ENCODE peak calls at places on chromosome 21, in six cellular contexts. I, D, Z, P, M and H are unnamed samples.

GRCh38 chr21:33707846-33708245 is 65.5 kb downstream of the ITSN1 start:
- DNase-seq in I (no peak), D (no peak), Z (no peak), P (no peak), M (no peak), H (no peak)

GRCh38 chr21:19640964-19641363 is 1237.4 kb upstream of the TMPRSS15 start:
- DNase-seq in I (no peak), D (no peak), Z (no peak), P (no peak), M (no peak), H (no peak)

GRCh38 chr21:21612446-21612845 is 614.2 kb downstream of the NCAM2 start:
- DNase-seq in I (peak), D (no peak), Z (no peak), P (peak), M (no peak), H (no peak)

GRCh38 chr21:34888569-34889286 is 160.4 kb downstream of the RUNX1 start:
- DNase-seq in I (peak), D (peak), Z (peak), P (peak), M (peak), H (peak)

GRCh38 chr21:26469789-26470188 is 103.3 kb downstream of the CYYR1 start:
- DNase-seq in I (peak), D (no peak), Z (no peak), P (no peak), M (no peak), H (peak)

GRCh38 chr21:34890724-34891609 is 158.1 kb downstream of the RUNX1 start:
- DNase-seq in I (peak), D (no peak), Z (peak), P (no peak), M (no peak), H (no peak)

GRCh38 chr21:27813750-27814149 is 846.9 kb upstream of the ADAMTS5 start:
- DNase-seq in I (no peak), D (no peak), Z (no peak), P (no peak), M (peak), H (peak)

GRCh38 chr21:33325222-33326067 is 675 bp downstream of the IFNAR1 start:
- DNase-seq in I (peak), D (peak), Z (peak), P (peak), M (peak), H (peak)

GRCh38 chr21:33418686-33419085 is 15.5 kb downstream of the IFNGR2 start:
- DNase-seq in I (peak), D (no peak), Z (no peak), P (no peak), M (peak), H (no peak)

GRCh38 chr21:23534833-23535232 is 2072.4 kb downstream of the MRPL39 start:
- DNase-seq in I (no peak), D (no peak), Z (no peak), P (no peak), M (no peak), H (no peak)

GRCh38 chr21:33289199-33289819 is 23.1 kb downstream of the IL10RB start:
- DNase-seq in I (no peak), D (no peak), Z (no peak), P (no peak), M (no peak), H (no peak)

GRCh38 chr21:29231781-29232548 is 66.8 kb upstream of the BACH1 start:
- DNase-seq in I (no peak), D (no peak), Z (no peak), P (no peak), M (no peak), H (no peak)

GRCh38 chr21:15203740-15204139 is 138.9 kb upstream of the NRIP1 start:
- DNase-seq in I (no peak), D (no peak), Z (no peak), P (no peak), M (no peak), H (no peak)

GRCh38 chr21:14120091-14120734 is 90.5 kb downstream of the LIPI start:
- DNase-seq in I (no peak), D (no peak), Z (peak), P (no peak), M (no peak), H (no peak)

GRCh38 chr21:22941779-22942178 is 1943.6 kb downstream of the NCAM2 start:
- DNase-seq in I (no peak), D (no peak), Z (no peak), P (no peak), M (no peak), H (no peak)

GRCh38 chr21:35427320-35428040 is 378.4 kb upstream of the RUNX1 start:
- DNase-seq in I (no peak), D (no peak), Z (no peak), P (no peak), M (peak), H (no peak)

GRCh38 chr21:41662161-41662560 is 104.7 kb downstream of the RIPK4 start:
- DNase-seq in I (no peak), D (no peak), Z (no peak), P (no peak), M (no peak), H (no peak)

GRCh38 chr21:28447453-28447852 is 545.2 kb downstream of the LTN1 start:
- DNase-seq in I (no peak), D (no peak), Z (no peak), P (no peak), M (no peak), H (no peak)

DNA sequence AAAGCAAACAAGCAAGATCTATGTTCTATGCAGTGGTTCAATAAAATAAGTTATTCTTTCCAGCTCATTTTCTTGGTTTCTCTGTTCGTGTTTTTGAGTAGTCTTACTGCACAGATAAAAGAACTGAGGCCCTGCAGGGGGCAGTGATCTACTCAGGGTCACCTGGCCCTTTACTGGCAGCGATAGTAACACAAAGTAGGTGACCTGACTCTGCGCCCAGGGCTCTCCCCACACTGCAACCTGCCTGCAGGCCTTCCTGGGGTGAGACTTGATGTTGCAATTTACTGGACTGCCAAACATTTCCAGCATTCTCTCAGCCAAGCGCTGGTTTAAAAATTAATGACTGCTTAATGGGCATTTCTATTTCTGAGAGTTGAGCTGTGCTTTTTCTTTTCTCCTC is 110.3 kb downstream of the HUNK start:
- DNase-seq in I (no peak), D (no peak), Z (no peak), P (no peak), M (no peak), H (no peak)
- H3K27ac ChIP-seq in I (no peak), D (no peak), Z (peak), P (no peak), M (no peak), H (no peak)

DNA sequence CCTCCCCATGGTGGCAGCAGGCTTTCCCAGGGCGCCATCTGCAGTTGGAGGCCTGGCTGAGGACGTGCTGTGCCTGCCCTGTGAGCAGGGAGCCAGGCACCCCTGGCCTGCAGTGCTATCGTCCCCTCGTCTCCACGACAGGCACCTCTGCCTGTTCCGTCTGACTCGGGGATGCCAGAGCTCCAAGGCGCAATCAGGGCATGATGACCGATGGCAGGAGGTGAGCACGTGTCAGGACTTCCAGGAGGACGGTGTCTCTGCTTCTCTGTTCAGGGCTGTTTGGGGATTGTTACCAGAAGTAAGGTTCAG is 125.2 kb downstream of the PCBP3 start:
- DNase-seq in I (no peak), D (no peak), Z (peak), P (no peak), M (no peak), H (no peak)
- TF ChIP-seq CTCF in I (no peak), D (no peak), Z (no peak), P (no peak), M (peak), H (no peak)

DNA sequence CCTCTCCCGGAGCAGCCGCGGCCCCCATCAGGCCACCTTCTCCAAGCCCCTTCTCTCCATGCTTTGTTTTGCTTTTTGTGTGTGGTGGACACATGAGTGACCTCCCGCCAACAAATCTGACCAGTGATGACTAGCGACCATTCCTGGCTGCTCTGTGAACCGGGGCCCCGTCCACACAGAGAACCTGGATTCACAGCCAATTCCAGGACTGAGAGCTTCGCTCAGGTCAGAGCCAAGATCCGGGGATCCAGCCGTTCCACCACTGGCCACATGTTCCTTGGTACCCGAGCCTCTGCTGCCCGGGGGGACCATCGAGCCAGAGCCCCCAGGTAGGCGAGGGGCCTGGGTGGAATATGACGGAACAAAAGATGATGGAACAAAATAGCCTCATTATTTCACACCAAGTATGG is 46.7 kb upstream of the COL18A1 start:
- DNase-seq in I (no peak), D (no peak), Z (peak), P (no peak), M (no peak), H (no peak)
- H3K27ac ChIP-seq in I (no peak), D (peak), Z (no peak), P (no peak), M (peak), H (no peak)

GRCh38 chr21:40512590-40512989 is 334.4 kb downstream of the DSCAM start:
- DNase-seq in I (no peak), D (no peak), Z (no peak), P (no peak), M (no peak), H (no peak)
- TF ChIP-seq CTCF in I (peak), D (no peak), Z (peak), P (peak), M (peak), H (peak)

GRCh38 chr21:39073063-39073462 is 110.2 kb downstream of the PSMG1 start:
- DNase-seq in I (no peak), D (no peak), Z (no peak), P (no peak), M (no peak), H (no peak)
- H3K27ac ChIP-seq in I (no peak), D (peak), Z (peak), P (no peak), M (no peak), H (no peak)

GRCh38 chr21:31566061-31566460 is 93.4 kb upstream of the SOD1 start:
- DNase-seq in I (no peak), D (no peak), Z (no peak), P (no peak), M (no peak), H (no peak)
- TF ChIP-seq CTCF in I (no peak), D (no peak), Z (no peak), P (no peak), M (no peak), H (peak)

DNA sequence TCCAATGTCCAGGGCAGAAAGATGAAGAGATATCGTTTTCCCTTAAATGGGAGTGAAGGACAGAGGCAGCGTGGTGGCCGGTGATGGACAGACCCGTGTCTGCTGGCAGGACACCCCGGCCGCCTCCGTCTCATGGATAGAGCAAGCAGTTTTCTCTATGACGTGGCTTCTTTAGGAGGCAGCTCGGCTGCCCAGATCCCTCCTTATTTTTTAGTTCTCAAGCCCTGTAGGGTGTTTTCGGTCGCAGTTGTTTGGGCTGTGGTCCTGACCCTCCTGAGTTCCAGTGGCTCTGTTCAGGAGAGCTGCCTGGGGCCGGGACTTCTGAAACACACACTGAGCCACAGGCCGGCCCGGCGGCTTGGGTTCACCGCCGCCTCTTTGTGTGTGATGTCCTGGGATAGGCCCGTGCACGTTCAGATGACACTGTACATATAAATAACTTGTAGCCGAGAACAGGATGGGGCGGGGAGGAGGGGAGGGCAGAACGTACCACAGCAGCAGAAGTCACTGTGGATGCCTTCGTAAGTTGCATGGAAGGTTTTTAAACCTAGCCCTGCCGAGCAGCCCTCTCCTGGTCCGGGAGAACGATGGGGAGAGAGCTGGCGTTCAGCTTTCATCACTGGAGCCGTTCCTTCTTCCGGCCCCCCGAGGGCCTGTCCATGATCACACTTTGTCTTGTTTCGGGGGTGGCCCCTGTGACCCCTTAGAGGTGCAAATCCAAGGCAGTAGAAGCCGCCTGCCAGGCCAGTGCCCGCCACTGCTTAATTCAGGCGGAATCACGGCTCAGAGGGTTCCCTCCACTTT is 65.2 kb downstream of the SIK1 start:
- DNase-seq in I (peak), D (no peak), Z (peak), P (peak), M (peak), H (no peak)
- H3K27ac ChIP-seq in I (peak), D (no peak), Z (peak), P (peak), M (peak), H (peak)

GRCh38 chr21:32278068-32278467 is 781 bp downstream of the MIS18A start:
- DNase-seq in I (no peak), D (no peak), Z (no peak), P (no peak), M (no peak), H (no peak)

GRCh38 chr21:32281531-32281930 is 2.7 kb upstream of the MIS18A start:
- DNase-seq in I (no peak), D (no peak), Z (no peak), P (no peak), M (no peak), H (no peak)

GRCh38 chr21:32279377-32279680 is 480 bp upstream of the MIS18A start:
- DNase-seq in I (no peak), D (no peak), Z (no peak), P (no peak), M (no peak), H (no peak)

GRCh38 chr21:32276671-32277070 is 2.2 kb downstream of the MIS18A start:
- DNase-seq in I (no peak), D (no peak), Z (no peak), P (no peak), M (no peak), H (no peak)

DNA sequence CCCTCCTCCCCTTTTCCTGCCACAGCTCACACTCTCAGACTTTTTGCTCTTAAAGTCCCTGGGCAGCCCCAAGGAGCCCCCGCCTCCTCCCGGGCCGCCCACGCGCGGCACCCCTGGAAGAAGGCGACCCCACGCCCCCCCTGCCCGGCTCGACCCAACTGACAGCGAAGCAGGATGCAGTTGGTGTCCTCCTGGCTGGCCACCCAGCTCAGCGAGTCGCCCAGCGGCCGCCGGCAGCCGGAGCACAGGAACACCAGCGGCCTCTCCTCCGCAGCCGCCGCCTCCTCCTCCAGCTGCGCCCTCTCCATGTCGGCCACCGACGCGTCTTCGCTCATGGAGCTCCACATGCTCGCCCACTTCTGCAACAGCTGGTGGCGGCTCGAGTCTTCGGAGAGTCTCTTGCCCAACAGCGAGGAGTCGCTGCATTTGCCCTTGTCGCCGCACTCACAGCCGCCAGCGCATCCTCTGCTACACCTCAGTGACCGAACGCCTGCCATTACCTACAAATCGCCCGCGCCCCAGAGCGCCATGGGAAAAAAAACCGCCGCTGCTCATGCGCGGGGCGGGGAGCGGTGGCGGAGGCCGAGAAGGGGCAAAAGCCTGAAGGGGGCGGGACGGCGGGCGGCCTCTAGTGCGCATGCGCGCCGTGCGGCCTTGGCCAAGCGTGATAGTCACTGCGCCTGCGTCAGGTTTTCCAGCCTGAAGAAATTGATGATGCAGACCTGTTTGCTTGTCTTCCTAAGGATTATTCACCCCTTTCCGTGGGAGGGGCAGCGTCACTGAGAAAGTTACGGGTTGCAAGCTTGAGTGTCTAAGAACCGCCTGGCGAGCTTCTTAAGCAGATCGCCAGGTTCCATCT is at the start of gene MIS18A:
- DNase-seq in I (peak), D (peak), Z (peak), P (peak), M (peak), H (peak)
- TF ChIP-seq CTCF in I (no peak), D (no peak), Z (no peak), P (no peak), M (peak), H (peak)

GRCh38 chr21:44846201-44846484 is 27.3 kb downstream of the PTTG1IP start:
- DNase-seq in I (peak), D (no peak), Z (no peak), P (no peak), M (no peak), H (no peak)
- H3K27ac ChIP-seq in I (no peak), D (no peak), Z (peak), P (no peak), M (peak), H (no peak)